ENCODE peak calls at places on chromosomes 1 and 21, in six cellular contexts. I is cardiac muscle cell, B is T-cell, L is HFF-Myc, N is NCI-H524, Q is heart right ventricle. H is an unnamed sample.
A peak's percentile ranks its signal among the peaks of the same experiment; 100 is the strongest.

GRCh38 chr1:199954701-199955100 is 72.8 kb upstream of the NR5A2 start:
- DNase-seq in I (no peak), B (no peak), L (no peak), N (peak; percentile 7), Q (no peak), H (no peak)

GRCh38 chr1:87437663-87438295 is 109.1 kb downstream of the LMO4 start:
- DNase-seq in I (no peak), B (no peak), L (no peak), N (peak; percentile 3), Q (no peak), H (no peak)

GRCh38 chr1:110291241-110292030 is 47.7 kb upstream of the RBM15 start:
- DNase-seq in I (no peak), B (no peak), L (no peak), N (no peak), Q (no peak), H (no peak)

GRCh38 chr1:155195201-155196102 is 12.2 kb downstream of the THBS3 start:
- DNase-seq in I (peak; percentile 11), B (no peak), L (no peak), N (no peak), Q (no peak), H (no peak)

GRCh38 chr1:83692524-83693336 is 306.2 kb downstream of the TTLL7 start:
- DNase-seq in I (peak; percentile 30), B (no peak), L (no peak), N (peak; percentile 71), Q (no peak), H (peak; percentile 22)

GRCh38 chr1:81834268-81834667 is 33.5 kb downstream of the ADGRL2 start:
- DNase-seq in I (peak; percentile 29), B (no peak), L (no peak), N (no peak), Q (no peak), H (no peak)

GRCh38 chr1:116874622-116875277 is 35.0 kb upstream of the PTGFRN start:
- DNase-seq in I (no peak), B (no peak), L (no peak), N (no peak), Q (no peak), H (no peak)

GRCh38 chr1:229046251-229046853 is 224.6 kb upstream of the RAB4A start:
- DNase-seq in I (no peak), B (no peak), L (no peak), N (peak; percentile 36), Q (no peak), H (no peak)

GRCh38 chr21:42271065-42271464 is 44.1 kb downstream of the TFF3 start:
- DNase-seq in I (no peak), B (no peak), L (no peak), N (no peak), Q (no peak), H (no peak)

GRCh38 chr1:158203693-158204457 is 23.2 kb downstream of the CD1D start:
- DNase-seq in I (peak; percentile 77), B (no peak), L (peak; percentile 45), N (peak; percentile 37), Q (no peak), H (peak; percentile 38)

GRCh38 chr21:45923146-45923545 is 58.4 kb upstream of the COL6A1 start:
- DNase-seq in I (peak; percentile 83), B (peak; percentile 22), L (peak; percentile 25), N (peak; percentile 78), Q (peak; percentile 74), H (peak; percentile 30)

GRCh38 chr1:238491265-238491664 is 600.5 kb upstream of the ZP4 start:
- DNase-seq in I (no peak), B (no peak), L (no peak), N (no peak), Q (no peak), H (no peak)

GRCh38 chr1:214550339-214551051 is 907 bp downstream of the PTPN14 start:
- DNase-seq in I (no peak), B (no peak), L (no peak), N (no peak), Q (no peak), H (no peak)

GRCh38 chr1:156121441-156121840 is 6.9 kb downstream of the LMNA start:
- DNase-seq in I (no peak), B (no peak), L (no peak), N (no peak), Q (no peak), H (no peak)

GRCh38 chr1:4428711-4429110 is 225.7 kb upstream of the AJAP1 start:
- DNase-seq in I (no peak), B (no peak), L (no peak), N (no peak), Q (no peak), H (no peak)

GRCh38 chr1:43300661-43301094 is at the start of gene TIE1:
- DNase-seq in I (peak; percentile 22), B (no peak), L (no peak), N (no peak), Q (peak; percentile 52), H (no peak)

GRCh38 chr1:209630383-209631219 is 21.6 kb downstream of the LAMB3 start:
- DNase-seq in I (no peak), B (no peak), L (no peak), N (no peak), Q (peak; percentile 29), H (no peak)

GRCh38 chr1:211734791-211735190 is 59.4 kb upstream of the NEK2 start:
- DNase-seq in I (no peak), B (no peak), L (no peak), N (no peak), Q (no peak), H (no peak)

GRCh38 chr1:9399510-9400424 is 107.1 kb downstream of the SPSB1 start:
- DNase-seq in I (no peak), B (no peak), L (no peak), N (peak; percentile 77), Q (peak; percentile 60), H (no peak)

GRCh38 chr1:244948416-244948815 is 84.1 kb upstream of the HNRNPU start:
- DNase-seq in I (no peak), B (no peak), L (no peak), N (no peak), Q (no peak), H (no peak)

GRCh38 chr1:115746021-115746690 is 22.4 kb downstream of the CASQ2 start:
- DNase-seq in I (no peak), B (no peak), L (no peak), N (no peak), Q (no peak), H (no peak)

GRCh38 chr1:169245706-169246105 is 121.9 kb downstream of the NME7 start:
- DNase-seq in I (no peak), B (no peak), L (no peak), N (peak; percentile 78), Q (no peak), H (no peak)

H was measured in non-pigmented ciliary epithelial cell.